ENCODE peak calls at places on chromosomes 5 and 9, in ten cellular contexts. One of them, this sample, is unnamed.

GRCh38 chr5:16178745-16179372 is 732 bp downstream of the MARCHF11 start:
- DNase-seq in M059J: peak
- DNase-seq in KBM-7: no peak
- DNase-seq in HS-5: no peak
- DNase-seq in GM23248: peak
- DNase-seq in WTC11: peak
- DNase-seq in GM12865: peak
- DNase-seq in activated naive CD4-positive, alpha-beta T cell: no peak
- DNase-seq in dorsolateral prefrontal cortex: peak
- DNase-seq in Karpas-422: no peak
- DNase-seq in this sample: peak

GRCh38 chr9:115231116-115231515 is 113.2 kb upstream of the TNC start:
- DNase-seq in M059J: peak
- DNase-seq in KBM-7: no peak
- DNase-seq in HS-5: no peak
- DNase-seq in GM23248: no peak
- DNase-seq in WTC11: no peak
- DNase-seq in GM12865: no peak
- DNase-seq in activated naive CD4-positive, alpha-beta T cell: no peak
- DNase-seq in dorsolateral prefrontal cortex: no peak
- DNase-seq in Karpas-422: no peak
- DNase-seq in this sample: no peak

GRCh38 chr5:7146886-7147285 is 249.1 kb upstream of the ADCY2 start:
- DNase-seq in M059J: no peak
- DNase-seq in KBM-7: no peak
- DNase-seq in HS-5: no peak
- DNase-seq in GM23248: no peak
- DNase-seq in WTC11: no peak
- DNase-seq in GM12865: no peak
- DNase-seq in activated naive CD4-positive, alpha-beta T cell: no peak
- DNase-seq in dorsolateral prefrontal cortex: no peak
- DNase-seq in Karpas-422: no peak
- DNase-seq in this sample: no peak

GRCh38 chr9:120563044-120563443 is 16.9 kb downstream of the CDK5RAP2 start:
- DNase-seq in M059J: no peak
- DNase-seq in KBM-7: no peak
- DNase-seq in HS-5: no peak
- DNase-seq in GM23248: no peak
- DNase-seq in WTC11: no peak
- DNase-seq in GM12865: no peak
- DNase-seq in activated naive CD4-positive, alpha-beta T cell: no peak
- DNase-seq in dorsolateral prefrontal cortex: no peak
- DNase-seq in Karpas-422: no peak
- DNase-seq in this sample: no peak

GRCh38 chr9:33473216-33473615 is 508 bp downstream of the NOL6 start:
- DNase-seq in M059J: no peak
- DNase-seq in KBM-7: no peak
- DNase-seq in HS-5: no peak
- DNase-seq in GM23248: peak
- DNase-seq in WTC11: no peak
- DNase-seq in GM12865: no peak
- DNase-seq in activated naive CD4-positive, alpha-beta T cell: no peak
- DNase-seq in dorsolateral prefrontal cortex: no peak
- DNase-seq in Karpas-422: no peak
- DNase-seq in this sample: no peak

GRCh38 chr5:16082053-16082452 is 97.5 kb downstream of the MARCHF11 start:
- DNase-seq in M059J: peak
- DNase-seq in KBM-7: no peak
- DNase-seq in HS-5: no peak
- DNase-seq in GM23248: peak
- DNase-seq in WTC11: no peak
- DNase-seq in GM12865: no peak
- DNase-seq in activated naive CD4-positive, alpha-beta T cell: no peak
- DNase-seq in dorsolateral prefrontal cortex: no peak
- DNase-seq in Karpas-422: no peak
- DNase-seq in this sample: no peak

GRCh38 chr5:98042961-98043360 is 730.5 kb upstream of the RGMB start:
- DNase-seq in M059J: no peak
- DNase-seq in KBM-7: no peak
- DNase-seq in HS-5: no peak
- DNase-seq in GM23248: no peak
- DNase-seq in WTC11: no peak
- DNase-seq in GM12865: no peak
- DNase-seq in activated naive CD4-positive, alpha-beta T cell: no peak
- DNase-seq in dorsolateral prefrontal cortex: no peak
- DNase-seq in Karpas-422: no peak
- DNase-seq in this sample: no peak

GRCh38 chr5:151868451-151868850 is 56.2 kb downstream of the GLRA1 start:
- DNase-seq in M059J: no peak
- DNase-seq in KBM-7: no peak
- DNase-seq in HS-5: no peak
- DNase-seq in GM23248: no peak
- DNase-seq in WTC11: no peak
- DNase-seq in GM12865: peak
- DNase-seq in activated naive CD4-positive, alpha-beta T cell: no peak
- DNase-seq in dorsolateral prefrontal cortex: no peak
- DNase-seq in Karpas-422: no peak
- DNase-seq in this sample: no peak

GRCh38 chr5:52727001-52727400 is 60.7 kb upstream of the ITGA1 start:
- DNase-seq in M059J: no peak
- DNase-seq in KBM-7: no peak
- DNase-seq in HS-5: no peak
- DNase-seq in GM23248: no peak
- DNase-seq in WTC11: no peak
- DNase-seq in GM12865: no peak
- DNase-seq in activated naive CD4-positive, alpha-beta T cell: no peak
- DNase-seq in dorsolateral prefrontal cortex: no peak
- DNase-seq in Karpas-422: no peak
- DNase-seq in this sample: no peak

GRCh38 chr5:71960196-71960595 is 147.1 kb upstream of the MAP1B start:
- DNase-seq in M059J: peak
- DNase-seq in KBM-7: no peak
- DNase-seq in HS-5: peak
- DNase-seq in GM23248: peak
- DNase-seq in WTC11: no peak
- DNase-seq in GM12865: no peak
- DNase-seq in activated naive CD4-positive, alpha-beta T cell: no peak
- DNase-seq in dorsolateral prefrontal cortex: no peak
- DNase-seq in Karpas-422: no peak
- DNase-seq in this sample: no peak

GRCh38 chr5:66744040-66744439 is 147.8 kb downstream of the MAST4 start:
- DNase-seq in M059J: peak
- DNase-seq in KBM-7: no peak
- DNase-seq in HS-5: no peak
- DNase-seq in GM23248: peak
- DNase-seq in WTC11: no peak
- DNase-seq in GM12865: no peak
- DNase-seq in activated naive CD4-positive, alpha-beta T cell: no peak
- DNase-seq in dorsolateral prefrontal cortex: no peak
- DNase-seq in Karpas-422: no peak
- DNase-seq in this sample: no peak

GRCh38 chr5:152901754-152902153 is 496.7 kb upstream of the NMUR2 start:
- DNase-seq in M059J: no peak
- DNase-seq in KBM-7: no peak
- DNase-seq in HS-5: no peak
- DNase-seq in GM23248: no peak
- DNase-seq in WTC11: no peak
- DNase-seq in GM12865: no peak
- DNase-seq in activated naive CD4-positive, alpha-beta T cell: no peak
- DNase-seq in dorsolateral prefrontal cortex: no peak
- DNase-seq in Karpas-422: no peak
- DNase-seq in this sample: no peak

GRCh38 chr9:108286807-108287206 is 569.0 kb downstream of the ACTL7B start:
- DNase-seq in M059J: no peak
- DNase-seq in KBM-7: no peak
- DNase-seq in HS-5: no peak
- DNase-seq in GM23248: no peak
- DNase-seq in WTC11: no peak
- DNase-seq in GM12865: no peak
- DNase-seq in activated naive CD4-positive, alpha-beta T cell: no peak
- DNase-seq in dorsolateral prefrontal cortex: no peak
- DNase-seq in Karpas-422: no peak
- DNase-seq in this sample: no peak